ENCODE peak calls at places on chromosomes 6 and 20, in four cellular contexts. One of them, this sample, is unnamed.

GRCh38 chr6:56381852-56382251 is 134.5 kb upstream of the COL21A1 start:
- DNase-seq in T-helper 2 cell: no peak
- DNase-seq in GM20000: no peak
- DNase-seq in A172: no peak
- DNase-seq in this sample: no peak

GRCh38 chr6:7642784-7643183 is 52.8 kb downstream of the SNRNP48 start:
- DNase-seq in T-helper 2 cell: no peak
- DNase-seq in GM20000: no peak
- DNase-seq in A172: no peak
- DNase-seq in this sample: no peak

GRCh38 chr6:5115168-5115567 is 30.0 kb downstream of the PPP1R3G start:
- DNase-seq in T-helper 2 cell: no peak
- DNase-seq in GM20000: no peak
- DNase-seq in A172: no peak
- DNase-seq in this sample: no peak

GRCh38 chr6:125191916-125192609 is 38.5 kb downstream of the TPD52L1 start:
- DNase-seq in T-helper 2 cell: peak; percentile 24
- DNase-seq in GM20000: peak; percentile 65
- DNase-seq in A172: peak; percentile 90
- DNase-seq in this sample: peak; percentile 74

GRCh38 chr20:35284267-35284991 is at the start of gene EIF6:
- DNase-seq in T-helper 2 cell: peak; percentile 68
- DNase-seq in GM20000: peak; percentile 95
- DNase-seq in A172: peak; percentile 91
- DNase-seq in this sample: peak; percentile 72

GRCh38 chr20:16145919-16146318 is 427.3 kb downstream of the KIF16B start:
- DNase-seq in T-helper 2 cell: no peak
- DNase-seq in GM20000: no peak
- DNase-seq in A172: no peak
- DNase-seq in this sample: no peak

GRCh38 chr6:44367686-44368085 is 19.8 kb upstream of the CDC5L start:
- DNase-seq in T-helper 2 cell: no peak
- DNase-seq in GM20000: no peak
- DNase-seq in A172: no peak
- DNase-seq in this sample: no peak

GRCh38 chr6:5486214-5486613 is 224.9 kb downstream of the FARS2 start:
- DNase-seq in T-helper 2 cell: no peak
- DNase-seq in GM20000: peak; percentile 41
- DNase-seq in A172: no peak
- DNase-seq in this sample: no peak

GRCh38 chr6:35096129-35096852 is 44.8 kb downstream of the TCP11 start:
- DNase-seq in T-helper 2 cell: no peak
- DNase-seq in GM20000: no peak
- DNase-seq in A172: peak; percentile 59
- DNase-seq in this sample: no peak

GRCh38 chr6:46217671-46218131 is 46.9 kb upstream of the ENPP5 start:
- DNase-seq in T-helper 2 cell: no peak
- DNase-seq in GM20000: peak; percentile 55
- DNase-seq in A172: no peak
- DNase-seq in this sample: no peak

GRCh38 chr6:163146036-163146435 is 268.5 kb upstream of the QKI start:
- DNase-seq in T-helper 2 cell: no peak
- DNase-seq in GM20000: no peak
- DNase-seq in A172: no peak
- DNase-seq in this sample: no peak

GRCh38 chr20:21840991-21841390 is 135.5 kb downstream of the PAX1 start:
- DNase-seq in T-helper 2 cell: no peak
- DNase-seq in GM20000: no peak
- DNase-seq in A172: no peak
- DNase-seq in this sample: no peak

GRCh38 chr6:7106752-7107577 is 796 bp upstream of the RREB1 start:
- DNase-seq in T-helper 2 cell: peak; percentile 52
- DNase-seq in GM20000: peak; percentile 75
- DNase-seq in A172: peak; percentile 16
- DNase-seq in this sample: no peak

GRCh38 chr6:161976569-161976968 is 702.7 kb upstream of the AGPAT4 start:
- DNase-seq in T-helper 2 cell: no peak
- DNase-seq in GM20000: no peak
- DNase-seq in A172: no peak
- DNase-seq in this sample: no peak

GRCh38 chr6:9796827-9797226 is 618.0 kb downstream of the TFAP2A start:
- DNase-seq in T-helper 2 cell: no peak
- DNase-seq in GM20000: no peak
- DNase-seq in A172: no peak
- DNase-seq in this sample: no peak

GRCh38 chr6:25027221-25027916 is 91.6 kb upstream of the RIPOR2 start:
- DNase-seq in T-helper 2 cell: peak; percentile 69
- DNase-seq in GM20000: peak; percentile 79
- DNase-seq in A172: no peak
- DNase-seq in this sample: no peak

GRCh38 chr6:25883991-25884390 is 9.9 kb upstream of the SLC17A3 start:
- DNase-seq in T-helper 2 cell: no peak
- DNase-seq in GM20000: no peak
- DNase-seq in A172: peak; percentile 61
- DNase-seq in this sample: no peak

GRCh38 chr20:49275634-49276033 is 2.2 kb downstream of the ZNFX1 start:
- DNase-seq in T-helper 2 cell: no peak
- DNase-seq in GM20000: no peak
- DNase-seq in A172: peak; percentile 59
- DNase-seq in this sample: no peak

GRCh38 chr6:50381106-50381415 is 331.3 kb upstream of the DEFB112 start:
- DNase-seq in T-helper 2 cell: no peak
- DNase-seq in GM20000: no peak
- DNase-seq in A172: peak; percentile 52
- DNase-seq in this sample: no peak

GRCh38 chr6:122068291-122068769 is 331.1 kb upstream of the HSF2 start:
- DNase-seq in T-helper 2 cell: no peak
- DNase-seq in GM20000: no peak
- DNase-seq in A172: no peak
- DNase-seq in this sample: no peak

GRCh38 chr6:112117554-112117953 is 30.2 kb downstream of the FAM229B start:
- DNase-seq in T-helper 2 cell: no peak
- DNase-seq in GM20000: no peak
- DNase-seq in A172: peak; percentile 6
- DNase-seq in this sample: no peak

GRCh38 chr6:167078745-167079144 is 44.2 kb upstream of the CCR6 start:
- DNase-seq in T-helper 2 cell: no peak
- DNase-seq in GM20000: no peak
- DNase-seq in A172: no peak
- DNase-seq in this sample: no peak

GRCh38 chr6:69846770-69847506 is 19.4 kb upstream of the COL19A1 start:
- DNase-seq in T-helper 2 cell: no peak
- DNase-seq in GM20000: no peak
- DNase-seq in A172: no peak
- DNase-seq in this sample: no peak

GRCh38 chr20:2101057-2101934 is at the start of gene STK35:
- DNase-seq in T-helper 2 cell: peak; percentile 58
- DNase-seq in GM20000: peak; percentile 82
- DNase-seq in A172: peak; percentile 55
- DNase-seq in this sample: peak; percentile 28

GRCh38 chr20:50649587-50649986 is 41.8 kb downstream of the RIPOR3 start:
- DNase-seq in T-helper 2 cell: no peak
- DNase-seq in GM20000: no peak
- DNase-seq in A172: no peak
- DNase-seq in this sample: no peak

GRCh38 chr6:150887978-150888563 is 22.6 kb downstream of the MTHFD1L start:
- DNase-seq in T-helper 2 cell: no peak
- DNase-seq in GM20000: peak; percentile 38
- DNase-seq in A172: no peak
- DNase-seq in this sample: no peak

GRCh38 chr6:137342607-137343186 is 123.5 kb upstream of the IFNGR1 start:
- DNase-seq in T-helper 2 cell: no peak
- DNase-seq in GM20000: no peak
- DNase-seq in A172: no peak
- DNase-seq in this sample: no peak

GRCh38 chr6:66913657-66914056 is 1206.6 kb upstream of the EYS start:
- DNase-seq in T-helper 2 cell: no peak
- DNase-seq in GM20000: no peak
- DNase-seq in A172: no peak
- DNase-seq in this sample: no peak

GRCh38 chr6:152636675-152637421 is at the start of gene SYNE1:
- DNase-seq in T-helper 2 cell: no peak
- DNase-seq in GM20000: peak; percentile 45
- DNase-seq in A172: peak; percentile 11
- DNase-seq in this sample: no peak

GRCh38 chr20:45037050-45037449 is 63.9 kb downstream of the KCNS1 start:
- DNase-seq in T-helper 2 cell: no peak
- DNase-seq in GM20000: no peak
- DNase-seq in A172: peak; percentile 48
- DNase-seq in this sample: no peak

GRCh38 chr6:41201784-41202181 is 834 bp upstream of the TREML2 start:
- DNase-seq in T-helper 2 cell: no peak
- DNase-seq in GM20000: no peak
- DNase-seq in A172: no peak
- DNase-seq in this sample: no peak

GRCh38 chr20:44733341-44734069 is 12.2 kb upstream of the KCNK15 start:
- DNase-seq in T-helper 2 cell: peak; percentile 35
- DNase-seq in GM20000: peak; percentile 80
- DNase-seq in A172: peak; percentile 69
- DNase-seq in this sample: peak; percentile 60

GRCh38 chr6:166004491-166005275 is 163.0 kb downstream of the TBXT start:
- DNase-seq in T-helper 2 cell: no peak
- DNase-seq in GM20000: no peak
- DNase-seq in A172: no peak
- DNase-seq in this sample: no peak

This sample was measured in Jurkat, Clone E6-1.